ENCODE peak calls at places on chromosomes 7 and 10, in four cellular contexts. M, A, O and E are unnamed samples.

GRCh38 chr10:3783721-3784432 is 1.1 kb downstream of the KLF6 start:
- DNase-seq in M (no peak), A (no peak), O (no peak), E (peak; percentile 58)

GRCh38 chr7:101126651-101127459 is at the start of gene SERPINE1:
- DNase-seq in M (no peak), A (peak; percentile 47), O (peak; percentile 68), E (peak; percentile 83)

GRCh38 chr10:59319854-59320253 is 42.5 kb downstream of the FAM13C start:
- DNase-seq in M (no peak), A (no peak), O (no peak), E (no peak)

GRCh38 chr10:11246752-11247467 is 229.2 kb downstream of the CELF2 start:
- DNase-seq in M (no peak), A (peak; percentile 87), O (no peak), E (no peak)

GRCh38 chr7:43648725-43649406 is 66.0 kb downstream of the STK17A start:
- DNase-seq in M (no peak), A (peak; percentile 97), O (no peak), E (no peak)

GRCh38 chr10:1957057-1957456 is 219.7 kb upstream of the ADARB2 start:
- DNase-seq in M (no peak), A (no peak), O (no peak), E (no peak)

GRCh38 chr7:50422858-50423257 is 27.3 kb downstream of the FIGNL1 start:
- DNase-seq in M (no peak), A (no peak), O (no peak), E (no peak)

GRCh38 chr7:111356941-111357340 is 205.4 kb downstream of the IMMP2L start:
- DNase-seq in M (no peak), A (no peak), O (no peak), E (no peak)

GRCh38 chr10:4934391-4934987 is 28.7 kb upstream of the AKR1C1 start:
- DNase-seq in M (no peak), A (no peak), O (no peak), E (no peak)

GRCh38 chr10:42304341-42304740 is 334.0 kb downstream of the ZNF33B start:
- DNase-seq in M (no peak), A (no peak), O (no peak), E (no peak)

GRCh38 chr7:142345817-142346216 is 88.0 kb upstream of the PRSS58 start:
- DNase-seq in M (no peak), A (no peak), O (no peak), E (no peak)

GRCh38 chr10:71774916-71775702 is 1.8 kb upstream of the VSIR start:
- DNase-seq in M (no peak), A (no peak), O (no peak), E (no peak)

GRCh38 chr7:1331026-1331425 is 98.4 kb downstream of the UNCX start:
- DNase-seq in M (no peak), A (no peak), O (no peak), E (peak; percentile 47)

GRCh38 chr10:119947325-119947724 is 54.8 kb downstream of the SEC23IP start:
- DNase-seq in M (no peak), A (no peak), O (no peak), E (peak; percentile 31)

GRCh38 chr7:122902751-122903495 is 16.7 kb upstream of the CADPS2 start:
- DNase-seq in M (no peak), A (no peak), O (no peak), E (peak; percentile 22)

GRCh38 chr7:16564909-16565426 is 38.3 kb downstream of the LRRC72 start:
- DNase-seq in M (no peak), A (peak; percentile 8), O (peak; percentile 47), E (peak; percentile 61)

GRCh38 chr7:31955021-31955420 is 115.2 kb downstream of the PDE1C start:
- DNase-seq in M (no peak), A (no peak), O (no peak), E (no peak)

GRCh38 chr10:62728479-62728878 is 76.0 kb upstream of the ADO start:
- DNase-seq in M (no peak), A (no peak), O (no peak), E (no peak)

GRCh38 chr7:149776848-149777407 is 3.5 kb upstream of the ZNF467 start:
- DNase-seq in M (no peak), A (no peak), O (no peak), E (no peak)

GRCh38 chr7:19143930-19144574 is 1.2 kb downstream of the FERD3L start:
- DNase-seq in M (no peak), A (no peak), O (no peak), E (peak; percentile 23)

GRCh38 chr7:68199951-68200660 is 1203.5 kb downstream of the TYW1 start:
- DNase-seq in M (no peak), A (no peak), O (no peak), E (no peak)

GRCh38 chr7:107877731-107878382 is 13.1 kb upstream of the DLD start:
- DNase-seq in M (no peak), A (no peak), O (no peak), E (no peak)

GRCh38 chr10:48526371-48526821 is 78.5 kb downstream of the ARHGAP22 start:
- DNase-seq in M (no peak), A (no peak), O (no peak), E (no peak)

GRCh38 chr7:36308031-36308430 is 81.6 kb upstream of the ANLN start:
- DNase-seq in M (no peak), A (no peak), O (no peak), E (no peak)

GRCh38 chr10:133385214-133385613 is 6.2 kb downstream of the PAOX start:
- DNase-seq in M (no peak), A (no peak), O (no peak), E (no peak)

GRCh38 chr10:103605359-103606156 is 112.1 kb downstream of the NEURL1 start:
- DNase-seq in M (peak; percentile 31), A (no peak), O (peak; percentile 54), E (peak; percentile 79)

GRCh38 chr10:25699631-25700030 is 234.4 kb upstream of the MYO3A start:
- DNase-seq in M (no peak), A (no peak), O (no peak), E (no peak)

GRCh38 chr7:118731854-118732253 is 507.4 kb downstream of the ANKRD7 start:
- DNase-seq in M (no peak), A (no peak), O (no peak), E (no peak)

GRCh38 chr10:109183366-109183765 is 739.9 kb downstream of the XPNPEP1 start:
- DNase-seq in M (no peak), A (no peak), O (no peak), E (no peak)

DNA sequence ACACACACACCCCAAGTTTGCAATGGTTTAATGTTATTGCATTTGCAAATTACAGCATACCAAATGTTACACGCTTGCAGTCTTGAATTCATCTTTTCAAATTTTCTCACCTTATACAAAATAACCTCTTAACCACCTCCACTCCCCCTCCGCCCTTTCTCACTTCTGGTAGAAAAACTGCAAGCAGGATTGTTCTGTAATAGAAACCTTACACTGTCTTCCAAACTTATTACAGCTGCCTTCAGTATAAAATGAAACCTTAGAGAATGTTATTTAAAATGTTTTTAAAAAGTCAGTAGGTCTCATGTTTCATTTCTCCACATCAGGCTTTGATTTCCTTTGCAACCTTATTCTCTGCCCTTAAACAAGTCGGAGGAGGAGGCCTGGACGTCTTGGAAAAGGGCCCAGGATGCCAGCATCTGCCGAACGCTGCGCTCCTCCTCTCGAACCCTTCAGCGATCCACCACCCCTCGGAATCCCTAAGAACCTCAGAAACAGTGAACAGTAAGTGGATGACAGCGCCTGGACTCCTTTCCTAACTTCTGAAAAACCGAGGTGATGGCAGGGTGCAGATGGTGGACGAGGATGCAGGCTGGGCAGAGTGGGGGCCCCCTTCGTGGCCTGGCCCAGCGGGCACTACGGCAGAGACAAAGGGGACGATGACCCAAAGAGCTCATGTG is 74.0 kb downstream of the FGFR2 start:
- DNase-seq in M (no peak), A (no peak), O (no peak), E (no peak)
- TF ChIP-seq NRF1 in M (no peak), A (no peak), O (no peak), E (no peak)

GRCh38 chr7:82098410-82098809 is 328.6 kb upstream of the HGF start:
- DNase-seq in M (no peak), A (no peak), O (no peak), E (no peak)
- TF ChIP-seq NRF1 in M (no peak), A (no peak), O (no peak), E (no peak)

GRCh38 chr7:94177441-94177840 is 173.3 kb upstream of the BET1 start:
- DNase-seq in M (no peak), A (no peak), O (no peak), E (no peak)
- TF ChIP-seq NRF1 in M (no peak), A (no peak), O (no peak), E (no peak)

GRCh38 chr7:140205600-140205999 is 28.8 kb upstream of the KDM7A start:
- DNase-seq in M (no peak), A (no peak), O (no peak), E (no peak)
- TF ChIP-seq NRF1 in M (no peak), A (no peak), O (no peak), E (no peak)

GRCh38 chr10:97729014-97729413 is 7.9 kb upstream of the ZFYVE27 start:
- DNase-seq in M (no peak), A (no peak), O (no peak), E (no peak)

GRCh38 chr10:97722980-97723379 is 9.4 kb downstream of the MARVELD1 start:
- DNase-seq in M (no peak), A (no peak), O (no peak), E (no peak)

GRCh38 chr10:97724341-97724941 is 10.9 kb downstream of the MARVELD1 start:
- DNase-seq in M (no peak), A (no peak), O (no peak), E (no peak)

GRCh38 chr10:97721871-97722780 is 8.6 kb downstream of the MARVELD1 start:
- DNase-seq in M (no peak), A (no peak), O (no peak), E (no peak)

GRCh38 chr10:97726636-97727178 is 10.2 kb upstream of the ZFYVE27 start:
- DNase-seq in M (no peak), A (no peak), O (peak; percentile 32), E (no peak)
- TF ChIP-seq NRF1 in M (no peak), A (no peak), O (no peak), E (no peak)